ENCODE peak calls at places on chromosome 16, in four cellular contexts. Y is WTC11, W is DMS 273 treated with DMSO at 0.1 percent for 48 hours, K is AG04450. P is an unnamed sample.

GRCh38 chr16:49355923-49356665 is 17.5 kb upstream of the C16orf78 start:
- DNase-seq in Y (no peak), W (no peak), K (no peak), P (no peak)

GRCh38 chr16:22969567-22969966 is 155.6 kb downstream of the HS3ST2 start:
- DNase-seq in Y (no peak), W (no peak), K (no peak), P (no peak)

GRCh38 chr16:14462811-14463210 is 167.2 kb downstream of the PARN start:
- DNase-seq in Y (no peak), W (no peak), K (no peak), P (no peak)

GRCh38 chr16:75576384-75576811 is 10.2 kb downstream of the GABARAPL2 start:
- DNase-seq in Y (no peak), W (no peak), K (no peak), P (no peak)

GRCh38 chr16:88955906-88956305 is 21.1 kb downstream of the CBFA2T3 start:
- DNase-seq in Y (no peak), W (no peak), K (no peak), P (no peak)

GRCh38 chr16:79758615-79759346 is 158.2 kb upstream of the MAF start:
- DNase-seq in Y (no peak), W (no peak), K (no peak), P (no peak)

GRCh38 chr16:24535827-24536226 is 3.5 kb upstream of the RBBP6 start:
- DNase-seq in Y (no peak), W (no peak), K (no peak), P (no peak)

GRCh38 chr16:4373909-4374742 is 2.5 kb downstream of the VASN start:
- DNase-seq in Y (peak), W (no peak), K (peak), P (peak)

GRCh38 chr16:825298-826061 is 24.9 kb upstream of the GNG13 start:
- DNase-seq in Y (no peak), W (no peak), K (no peak), P (no peak)

GRCh38 chr16:73059779-73060178 is 11.9 kb upstream of the ZFHX3 start:
- DNase-seq in Y (no peak), W (no peak), K (no peak), P (no peak)

GRCh38 chr16:7597677-7598076 is 265.0 kb downstream of the RBFOX1 start:
- DNase-seq in Y (no peak), W (no peak), K (no peak), P (no peak)

GRCh38 chr16:10296956-10297340 is 88.9 kb upstream of the ATF7IP2 start:
- DNase-seq in Y (no peak), W (no peak), K (no peak), P (no peak)

GRCh38 chr16:85593503-85594195 is 19.5 kb upstream of the GSE1 start:
- DNase-seq in Y (no peak), W (peak), K (no peak), P (no peak)

GRCh38 chr16:84144301-84144858 is 597 bp downstream of the HSDL1 start:
- DNase-seq in Y (peak), W (no peak), K (no peak), P (no peak)

GRCh38 chr16:86519649-86520316 is 9.5 kb downstream of the FOXF1 start:
- DNase-seq in Y (peak), W (no peak), K (peak), P (no peak)

GRCh38 chr16:65068151-65068740 is 53.6 kb downstream of the CDH11 start:
- DNase-seq in Y (no peak), W (no peak), K (no peak), P (peak)

GRCh38 chr16:48386559-48387312 is 1.5 kb upstream of the SIAH1 start:
- DNase-seq in Y (no peak), W (no peak), K (no peak), P (no peak)

GRCh38 chr16:19014456-19014855 is 30.7 kb downstream of the TMC7 start:
- DNase-seq in Y (peak), W (no peak), K (no peak), P (no peak)

GRCh38 chr16:15572329-15573001 is 70.5 kb downstream of the MARF1 start:
- DNase-seq in Y (no peak), W (no peak), K (peak), P (peak)

P was measured in fibroblast of the conjunctiva.